ENCODE peak calls at places on chromosomes 2 and 18, in six cellular contexts. Y is transverse colon, F is heart left ventricle, N is PC-3, G is heart right ventricle, E is HepG2. O is an unnamed sample. For H3K4me1, the result is how much of the 10 kb centered on the place peaks cover.

GRCh38 chr18:63192885-63193349 is 126.7 kb downstream of the BCL2 start:
- DNase-seq in G (no peak), E (no peak), N (no peak), Y (no peak), F (no peak), O (no peak)

GRCh38 chr2:181462032-181462431 is 4.8 kb downstream of the ITGA4 start:
- DNase-seq in G (no peak), F (no peak), Y (no peak), E (no peak), N (no peak), O (no peak)

GRCh38 chr2:37026050-37026449 is 58.1 kb downstream of the HEATR5B start:
- DNase-seq in N (peak), F (no peak), G (no peak), Y (no peak), E (peak), O (no peak)

GRCh38 chr2:134119117-134119671 is 134.7 kb upstream of the MGAT5 start:
- DNase-seq in G (no peak), F (no peak), N (no peak), Y (no peak), E (no peak), O (no peak)

GRCh38 chr2:178865537-178865936 is 58.3 kb upstream of the TTN start:
- DNase-seq in G (no peak), Y (no peak), E (no peak), N (no peak), F (no peak), O (no peak)

GRCh38 chr2:25332571-25332970 is 9.2 kb downstream of the DNMT3A start:
- DNase-seq in E (no peak), F (peak), Y (no peak), G (peak), N (no peak), O (peak)

GRCh38 chr2:148552675-148553331 is 91.7 kb upstream of the EPC2 start:
- DNase-seq in F (no peak), G (no peak), E (no peak), N (no peak), Y (no peak), O (peak)

GRCh38 chr2:219724628-219725027 is 97.2 kb downstream of the SLC4A3 start:
- DNase-seq in N (no peak), E (peak), Y (no peak), G (no peak), F (no peak), O (no peak)

GRCh38 chr2:71379086-71379485 is 47.5 kb downstream of the ZNF638 start:
- DNase-seq in F (no peak), G (no peak), Y (no peak), E (no peak), N (peak), O (peak)

GRCh38 chr2:101253013-101253712 is 477 bp downstream of the CNOT11 start:
- DNase-seq in F (peak), G (peak), N (peak), Y (peak), E (no peak), O (peak)

GRCh38 chr2:145961846-145962245 is 1441.9 kb upstream of the ZEB2 start:
- DNase-seq in E (no peak), Y (no peak), N (no peak), F (no peak), G (no peak), O (no peak)

GRCh38 chr2:84906900-84907714 is 1.7 kb downstream of the TMSB10 start:
- DNase-seq in G (peak), E (peak), F (peak), N (peak), Y (peak), O (peak)

GRCh38 chr2:237498341-237498740 is 11.3 kb downstream of the MLPH start:
- DNase-seq in Y (no peak), E (no peak), N (no peak), F (no peak), G (no peak), O (no peak)

GRCh38 chr2:214069254-214069653 is 341.6 kb upstream of the VWC2L start:
- DNase-seq in G (no peak), N (peak), Y (no peak), F (no peak), E (peak), O (peak)

GRCh38 chr2:225867071-225867470 is 467.6 kb downstream of the NYAP2 start:
- DNase-seq in E (no peak), N (no peak), G (no peak), F (no peak), Y (no peak), O (no peak)

GRCh38 chr18:44098551-44099098 is 582.1 kb upstream of the SETBP1 start:
- DNase-seq in E (no peak), F (no peak), Y (peak), N (peak), G (no peak), O (peak)

GRCh38 chr18:36296591-36297418 is 708 bp upstream of the FHOD3 start:
- DNase-seq in N (peak), E (peak), F (peak), Y (peak), G (peak), O (no peak)

GRCh38 chr2:239381709-239382134 is 19.1 kb downstream of the HDAC4 start:
- DNase-seq in F (peak), Y (no peak), E (no peak), N (no peak), G (no peak), O (no peak)

GRCh38 chr2:183490930-183491329 is 366.7 kb downstream of the NUP35 start:
- DNase-seq in N (peak), F (peak), Y (no peak), G (peak), E (no peak), O (no peak)

GRCh38 chr2:17646096-17646554 is 105.6 kb downstream of the VSNL1 start:
- DNase-seq in E (peak), Y (peak), F (no peak), G (no peak), N (peak), O (peak)

GRCh38 chr2:120885311-120885710 is 149.6 kb downstream of the GLI2 start:
- DNase-seq in N (no peak), G (no peak), F (peak), Y (no peak), E (no peak), O (no peak)

GRCh38 chr18:75916641-75916982 is 489.1 kb upstream of the SMIM21 start:
- DNase-seq in N (no peak), G (no peak), E (no peak), Y (no peak), F (no peak), O (no peak)
- H3K4me3 ChIP-seq in N (no peak), G (peak), E (no peak), Y (peak), F (peak), O (no peak)

GRCh38 chr18:58287626-58288289 is 243.7 kb downstream of the NEDD4L start:
- DNase-seq in E (peak), N (no peak), F (no peak), G (no peak), Y (peak), O (peak)
- H3K4me1 ChIP-seq in E (half or more), N (under half), F (half or more), G (under half), Y (under half), O (under half)

GRCh38 chr2:27407798-27408491 is 1.4 kb downstream of the PPM1G start:
- DNase-seq in N (peak), Y (peak), F (no peak), E (peak), G (no peak), O (peak)
- H3K4me3 ChIP-seq in N (peak), Y (peak), F (peak), E (peak), G (peak), O (peak)

GRCh38 chr2:113278073-113278811 is 479 bp downstream of the PAX8 start:
- DNase-seq in F (no peak), E (no peak), N (no peak), G (no peak), Y (no peak), O (no peak)
- H3K4me1 ChIP-seq in F (under half), E (under half), N (under half), G (under half), Y (under half), O (under half)

DNA sequence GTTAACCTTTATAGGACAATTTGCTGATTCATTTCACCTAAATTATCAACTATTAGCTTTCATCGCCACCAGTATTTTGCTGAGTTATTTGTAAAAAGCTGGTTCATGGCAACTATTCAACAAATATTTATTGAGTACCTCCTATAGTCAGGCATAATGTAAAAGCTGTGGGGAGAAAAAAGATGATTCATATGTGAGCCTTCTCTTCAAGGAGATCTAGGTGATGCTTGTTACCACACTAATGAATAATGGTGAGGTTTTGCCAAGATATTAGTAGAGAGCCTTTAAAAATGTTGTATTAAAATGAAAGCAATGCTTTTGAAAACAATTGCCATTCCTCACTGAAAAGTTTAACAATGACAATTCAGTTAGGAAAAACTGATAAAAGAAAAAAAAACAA is 187.8 kb downstream of the ANKRD44 start:
- DNase-seq in F (no peak), E (no peak), Y (no peak), G (no peak), N (no peak), O (no peak)
- H3K4me3 ChIP-seq in F (no peak), E (no peak), Y (no peak), G (no peak), N (no peak), O (no peak)

DNA sequence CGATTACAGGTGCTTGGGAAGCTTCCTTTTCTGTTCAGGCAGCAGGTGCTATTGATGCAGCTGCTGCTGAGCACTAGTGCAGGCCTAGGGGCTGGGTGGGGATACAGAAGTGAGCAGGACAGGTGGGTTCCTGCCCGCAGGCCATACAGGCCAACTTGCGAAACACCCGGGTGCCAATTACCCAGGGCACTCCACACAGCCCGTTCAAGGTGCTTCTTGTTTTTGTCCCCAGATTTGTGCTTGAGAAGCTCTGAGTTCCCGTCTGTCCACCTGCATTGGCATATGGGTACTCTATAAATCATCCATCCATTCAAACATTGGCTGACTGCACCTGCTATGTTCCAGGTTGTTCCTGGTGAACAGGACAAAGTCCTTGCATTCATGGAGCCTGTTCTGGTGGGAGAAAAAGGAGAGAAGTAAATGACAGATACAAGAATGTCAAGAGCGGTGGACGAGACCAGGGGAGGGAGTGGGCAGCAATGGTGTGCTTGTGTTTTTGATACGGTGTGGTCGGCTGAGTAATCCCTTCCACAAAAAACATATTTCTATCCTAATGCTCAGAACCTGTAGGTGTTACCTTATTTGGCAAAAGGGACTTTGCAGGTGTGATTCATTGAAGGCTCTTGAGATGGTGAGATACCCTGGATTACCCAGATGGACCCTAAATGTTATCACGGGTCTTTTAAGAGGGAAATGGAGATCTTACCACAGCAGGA is 31.4 kb downstream of the SH3BP4 start:
- DNase-seq in E (no peak), F (no peak), N (no peak), G (no peak), Y (peak), O (peak)
- H3K4me1 ChIP-seq in E (half or more), F (half or more), N (half or more), G (under half), Y (half or more), O (under half)

GRCh38 chr18:75247041-75247551 is 36.5 kb downstream of the TSHZ1 start:
- DNase-seq in Y (no peak), E (no peak), F (no peak), G (no peak), N (no peak), O (no peak)
- H3K4me3 ChIP-seq in Y (peak), E (peak), F (peak), G (peak), N (peak), O (no peak)